ENCODE peak calls at places on chromosomes 4 and X, in seven cellular contexts. One of them, this sample, is unnamed.

GRCh38 chr4:102281171-102281842 is 64.0 kb downstream of the SLC39A8 start:
- DNase-seq in upper lobe of right lung: no peak
- DNase-seq in neural progenitor cell: no peak
- DNase-seq in aorta: no peak
- DNase-seq in psoas muscle: no peak
- DNase-seq in CD8-positive, alpha-beta T cell: no peak
- DNase-seq in RWPE1: no peak
- DNase-seq in this sample: no peak

GRCh38 chr4:76767983-76768382 is 130.0 kb downstream of the SOWAHB start:
- DNase-seq in aorta: no peak
- DNase-seq in upper lobe of right lung: no peak
- DNase-seq in neural progenitor cell: no peak
- DNase-seq in CD8-positive, alpha-beta T cell: no peak
- DNase-seq in RWPE1: no peak
- DNase-seq in psoas muscle: no peak
- DNase-seq in this sample: no peak

GRCh38 chr4:75723117-75723801 is 1.1 kb upstream of the USO1 start:
- DNase-seq in aorta: no peak
- DNase-seq in neural progenitor cell: no peak
- DNase-seq in psoas muscle: no peak
- DNase-seq in CD8-positive, alpha-beta T cell: no peak
- DNase-seq in upper lobe of right lung: no peak
- DNase-seq in RWPE1: peak
- DNase-seq in this sample: peak

GRCh38 chrX:35115205-35115604 is 172.6 kb downstream of the FAM47B start:
- DNase-seq in neural progenitor cell: no peak
- DNase-seq in CD8-positive, alpha-beta T cell: no peak
- DNase-seq in upper lobe of right lung: no peak
- DNase-seq in psoas muscle: no peak
- DNase-seq in aorta: no peak
- DNase-seq in RWPE1: no peak
- DNase-seq in this sample: no peak

GRCh38 chrX:11764602-11765067 is 6.6 kb downstream of the MSL3 start:
- DNase-seq in RWPE1: no peak
- DNase-seq in CD8-positive, alpha-beta T cell: no peak
- DNase-seq in psoas muscle: no peak
- DNase-seq in upper lobe of right lung: no peak
- DNase-seq in aorta: no peak
- DNase-seq in neural progenitor cell: no peak
- DNase-seq in this sample: no peak

GRCh38 chr4:112234952-112235609 is 3.5 kb downstream of the AP1AR start:
- DNase-seq in neural progenitor cell: peak
- DNase-seq in RWPE1: peak
- DNase-seq in psoas muscle: no peak
- DNase-seq in upper lobe of right lung: no peak
- DNase-seq in CD8-positive, alpha-beta T cell: no peak
- DNase-seq in aorta: no peak
- DNase-seq in this sample: peak

GRCh38 chr4:145756244-145756643 is 76.3 kb downstream of the C4orf51 start:
- DNase-seq in aorta: no peak
- DNase-seq in CD8-positive, alpha-beta T cell: no peak
- DNase-seq in upper lobe of right lung: no peak
- DNase-seq in neural progenitor cell: no peak
- DNase-seq in psoas muscle: no peak
- DNase-seq in RWPE1: no peak
- DNase-seq in this sample: no peak

GRCh38 chr4:153448003-153448731 is 18.0 kb upstream of the TMEM131L start:
- DNase-seq in neural progenitor cell: no peak
- DNase-seq in upper lobe of right lung: no peak
- DNase-seq in RWPE1: no peak
- DNase-seq in aorta: no peak
- DNase-seq in psoas muscle: no peak
- DNase-seq in CD8-positive, alpha-beta T cell: no peak
- DNase-seq in this sample: no peak

GRCh38 chrX:9644335-9644734 is 121.3 kb downstream of the GPR143 start:
- DNase-seq in neural progenitor cell: no peak
- DNase-seq in RWPE1: no peak
- DNase-seq in upper lobe of right lung: no peak
- DNase-seq in aorta: no peak
- DNase-seq in psoas muscle: no peak
- DNase-seq in CD8-positive, alpha-beta T cell: peak
- DNase-seq in this sample: no peak

GRCh38 chr4:182062936-182063335 is 180.3 kb upstream of the TENM3 start:
- DNase-seq in upper lobe of right lung: no peak
- DNase-seq in aorta: no peak
- DNase-seq in RWPE1: peak
- DNase-seq in neural progenitor cell: no peak
- DNase-seq in CD8-positive, alpha-beta T cell: no peak
- DNase-seq in psoas muscle: no peak
- DNase-seq in this sample: peak

GRCh38 chr4:169335331-169335730 is 64.6 kb upstream of the SH3RF1 start:
- DNase-seq in psoas muscle: no peak
- DNase-seq in RWPE1: peak
- DNase-seq in aorta: no peak
- DNase-seq in upper lobe of right lung: no peak
- DNase-seq in neural progenitor cell: no peak
- DNase-seq in CD8-positive, alpha-beta T cell: no peak
- DNase-seq in this sample: peak

GRCh38 chr4:63607186-63607872 is 801.9 kb downstream of the TECRL start:
- DNase-seq in RWPE1: no peak
- DNase-seq in psoas muscle: no peak
- DNase-seq in neural progenitor cell: no peak
- DNase-seq in CD8-positive, alpha-beta T cell: no peak
- DNase-seq in upper lobe of right lung: no peak
- DNase-seq in aorta: peak
- DNase-seq in this sample: no peak

GRCh38 chr4:184824776-184825393 is 883 bp downstream of the ACSL1 start:
- DNase-seq in RWPE1: no peak
- DNase-seq in CD8-positive, alpha-beta T cell: no peak
- DNase-seq in neural progenitor cell: no peak
- DNase-seq in aorta: no peak
- DNase-seq in psoas muscle: no peak
- DNase-seq in upper lobe of right lung: no peak
- DNase-seq in this sample: no peak

GRCh38 chrX:72624194-72624593 is 51.6 kb upstream of the HDAC8 start:
- DNase-seq in CD8-positive, alpha-beta T cell: no peak
- DNase-seq in neural progenitor cell: no peak
- DNase-seq in upper lobe of right lung: no peak
- DNase-seq in RWPE1: no peak
- DNase-seq in psoas muscle: no peak
- DNase-seq in aorta: no peak
- DNase-seq in this sample: no peak

GRCh38 chrX:32137525-32137924 is 1065.7 kb upstream of the FTHL17 start:
- DNase-seq in CD8-positive, alpha-beta T cell: no peak
- DNase-seq in aorta: no peak
- DNase-seq in upper lobe of right lung: no peak
- DNase-seq in neural progenitor cell: peak
- DNase-seq in psoas muscle: no peak
- DNase-seq in RWPE1: peak
- DNase-seq in this sample: no peak

GRCh38 chr4:38396091-38396490 is 267.9 kb upstream of the KLF3 start:
- DNase-seq in upper lobe of right lung: no peak
- DNase-seq in psoas muscle: no peak
- DNase-seq in CD8-positive, alpha-beta T cell: no peak
- DNase-seq in neural progenitor cell: no peak
- DNase-seq in aorta: no peak
- DNase-seq in RWPE1: no peak
- DNase-seq in this sample: no peak

GRCh38 chr4:114384629-114385028 is 214.0 kb upstream of the UGT8 start:
- DNase-seq in aorta: no peak
- DNase-seq in upper lobe of right lung: no peak
- DNase-seq in RWPE1: no peak
- DNase-seq in psoas muscle: no peak
- DNase-seq in neural progenitor cell: peak
- DNase-seq in CD8-positive, alpha-beta T cell: no peak
- DNase-seq in this sample: no peak

GRCh38 chr4:7424553-7425111 is 10.1 kb downstream of the PSAPL1 start:
- DNase-seq in psoas muscle: peak
- DNase-seq in upper lobe of right lung: peak
- DNase-seq in RWPE1: no peak
- DNase-seq in CD8-positive, alpha-beta T cell: no peak
- DNase-seq in neural progenitor cell: no peak
- DNase-seq in aorta: peak
- DNase-seq in this sample: no peak

GRCh38 chr4:57037982-57038604 is 59.4 kb downstream of the POLR2B start:
- DNase-seq in CD8-positive, alpha-beta T cell: no peak
- DNase-seq in RWPE1: peak
- DNase-seq in psoas muscle: peak
- DNase-seq in upper lobe of right lung: peak
- DNase-seq in neural progenitor cell: peak
- DNase-seq in aorta: peak
- DNase-seq in this sample: no peak

GRCh38 chr4:147596377-147596776 is 20.8 kb upstream of the TMEM184C start:
- DNase-seq in RWPE1: peak
- DNase-seq in CD8-positive, alpha-beta T cell: no peak
- DNase-seq in aorta: no peak
- DNase-seq in upper lobe of right lung: no peak
- DNase-seq in neural progenitor cell: no peak
- DNase-seq in psoas muscle: no peak
- DNase-seq in this sample: no peak

GRCh38 chr4:109010534-109010933 is 247.7 kb upstream of the ETNPPL start:
- DNase-seq in aorta: no peak
- DNase-seq in upper lobe of right lung: no peak
- DNase-seq in neural progenitor cell: no peak
- DNase-seq in psoas muscle: no peak
- DNase-seq in RWPE1: no peak
- DNase-seq in CD8-positive, alpha-beta T cell: no peak
- DNase-seq in this sample: no peak
- H3K27ac ChIP-seq in aorta: no peak
- H3K27ac ChIP-seq in upper lobe of right lung: no peak
- H3K27ac ChIP-seq in neural progenitor cell: no peak
- H3K27ac ChIP-seq in psoas muscle: peak
- H3K27ac ChIP-seq in RWPE1: no peak
- H3K27ac ChIP-seq in CD8-positive, alpha-beta T cell: no peak
- H3K27ac ChIP-seq in this sample: no peak

GRCh38 chr4:74112399-74113090 is 13.6 kb upstream of the CXCL2 start:
- DNase-seq in upper lobe of right lung: no peak
- DNase-seq in aorta: no peak
- DNase-seq in RWPE1: no peak
- DNase-seq in psoas muscle: no peak
- DNase-seq in neural progenitor cell: no peak
- DNase-seq in CD8-positive, alpha-beta T cell: no peak
- DNase-seq in this sample: no peak

GRCh38 chr4:74110670-74111069 is 11.7 kb upstream of the CXCL2 start:
- DNase-seq in neural progenitor cell: no peak
- DNase-seq in RWPE1: no peak
- DNase-seq in aorta: no peak
- DNase-seq in upper lobe of right lung: no peak
- DNase-seq in psoas muscle: no peak
- DNase-seq in CD8-positive, alpha-beta T cell: no peak
- DNase-seq in this sample: no peak

GRCh38 chr4:74109894-74110605 is 11.1 kb upstream of the CXCL2 start:
- DNase-seq in aorta: no peak
- DNase-seq in neural progenitor cell: no peak
- DNase-seq in upper lobe of right lung: no peak
- DNase-seq in RWPE1: peak
- DNase-seq in psoas muscle: no peak
- DNase-seq in CD8-positive, alpha-beta T cell: no peak
- DNase-seq in this sample: peak

GRCh38 chr4:74111990-74112389 is 13.0 kb upstream of the CXCL2 start:
- DNase-seq in neural progenitor cell: peak
- DNase-seq in RWPE1: no peak
- DNase-seq in upper lobe of right lung: peak
- DNase-seq in aorta: no peak
- DNase-seq in psoas muscle: no peak
- DNase-seq in CD8-positive, alpha-beta T cell: no peak
- DNase-seq in this sample: peak

DNA sequence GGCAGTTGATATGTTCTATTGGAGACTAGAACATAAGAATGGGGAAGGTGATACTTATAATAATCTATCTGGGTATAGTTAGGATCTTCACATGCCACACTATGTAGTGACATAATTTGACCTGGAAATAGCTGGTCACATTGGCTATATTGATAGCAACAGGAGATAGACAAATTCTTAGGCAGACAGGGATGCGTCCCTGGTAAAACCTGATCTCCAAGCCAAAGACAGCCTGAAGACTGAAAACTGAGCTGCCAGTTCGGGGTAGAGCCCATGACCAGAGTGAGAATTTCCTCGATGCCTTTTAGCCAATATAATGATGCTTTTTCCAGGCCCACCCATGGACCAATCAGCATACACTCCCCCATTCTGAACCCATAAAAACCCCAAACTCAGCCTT is 12.6 kb upstream of the CXCL2 start:
- DNase-seq in aorta: no peak
- DNase-seq in RWPE1: no peak
- DNase-seq in CD8-positive, alpha-beta T cell: no peak
- DNase-seq in psoas muscle: no peak
- DNase-seq in neural progenitor cell: no peak
- DNase-seq in upper lobe of right lung: no peak
- DNase-seq in this sample: no peak
- H3K27ac ChIP-seq in aorta: no peak
- H3K27ac ChIP-seq in RWPE1: peak
- H3K27ac ChIP-seq in CD8-positive, alpha-beta T cell: no peak
- H3K27ac ChIP-seq in psoas muscle: peak
- H3K27ac ChIP-seq in neural progenitor cell: no peak
- H3K27ac ChIP-seq in upper lobe of right lung: peak
- H3K27ac ChIP-seq in this sample: peak

GRCh38 chr4:95360911-95361695 is 187.7 kb downstream of the UNC5C start:
- DNase-seq in psoas muscle: no peak
- DNase-seq in RWPE1: no peak
- DNase-seq in upper lobe of right lung: no peak
- DNase-seq in neural progenitor cell: no peak
- DNase-seq in CD8-positive, alpha-beta T cell: no peak
- DNase-seq in aorta: no peak
- DNase-seq in this sample: no peak
- H3K27ac ChIP-seq in psoas muscle: no peak
- H3K27ac ChIP-seq in RWPE1: no peak
- H3K27ac ChIP-seq in upper lobe of right lung: no peak
- H3K27ac ChIP-seq in neural progenitor cell: no peak
- H3K27ac ChIP-seq in CD8-positive, alpha-beta T cell: no peak
- H3K27ac ChIP-seq in aorta: no peak
- H3K27ac ChIP-seq in this sample: no peak

DNA sequence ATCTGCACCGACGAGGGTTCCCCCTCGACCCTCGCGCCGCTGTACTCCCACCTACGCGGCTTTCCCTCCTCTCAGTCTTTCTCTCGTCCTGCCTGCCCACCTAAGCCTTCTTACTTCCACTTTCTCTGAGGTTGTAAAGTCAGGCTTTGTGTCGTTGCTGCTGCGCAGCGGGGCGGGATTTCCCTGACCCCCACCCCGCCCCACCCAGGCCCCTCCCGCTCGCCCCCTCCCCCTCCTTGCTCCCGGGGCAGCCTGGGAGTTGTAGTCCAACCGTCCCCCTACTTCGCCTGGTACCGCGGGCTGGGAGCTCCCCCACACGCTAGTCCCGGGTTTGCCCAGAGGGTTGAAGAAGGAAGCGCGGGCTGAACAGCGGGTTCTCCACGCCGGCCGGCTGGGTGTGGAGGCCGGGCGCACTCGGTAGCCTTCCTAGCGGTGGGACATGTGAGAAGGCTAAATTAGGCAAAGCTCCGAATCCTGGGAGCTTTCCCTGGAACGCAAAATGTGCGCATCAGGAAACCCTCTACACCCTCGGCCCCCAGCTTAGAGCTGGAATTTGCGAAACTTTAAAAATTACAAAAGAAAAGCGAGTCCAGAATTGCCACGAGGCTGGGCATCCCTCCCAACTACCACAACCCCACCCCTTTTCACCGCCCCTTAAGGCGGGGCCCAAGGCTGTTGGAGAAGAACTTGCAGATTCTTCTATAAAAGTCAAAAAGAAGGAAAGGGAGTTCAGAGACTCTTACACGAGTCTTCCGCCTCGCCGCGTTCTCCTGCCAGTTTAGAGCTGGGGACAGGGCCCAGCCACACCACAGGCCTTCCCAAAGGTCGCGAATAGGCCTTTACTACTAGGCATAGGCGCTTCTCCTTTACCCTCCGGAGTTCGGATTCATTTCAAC is at the start of gene ATP11C:
- DNase-seq in psoas muscle: peak
- DNase-seq in neural progenitor cell: peak
- DNase-seq in aorta: peak
- DNase-seq in CD8-positive, alpha-beta T cell: peak
- DNase-seq in upper lobe of right lung: peak
- DNase-seq in RWPE1: peak
- DNase-seq in this sample: peak
- H3K27ac ChIP-seq in psoas muscle: peak
- H3K27ac ChIP-seq in neural progenitor cell: peak
- H3K27ac ChIP-seq in aorta: peak
- H3K27ac ChIP-seq in CD8-positive, alpha-beta T cell: peak
- H3K27ac ChIP-seq in upper lobe of right lung: peak
- H3K27ac ChIP-seq in RWPE1: peak
- H3K27ac ChIP-seq in this sample: peak